ENCODE peak calls at places on chromosomes 11 and 22, in five cellular contexts. One of them, this sample, is unnamed.

GRCh38 chr22:46318576-46318975 is 16.9 kb upstream of the TRMU start:
- DNase-seq in right atrium auricular region: no peak
- DNase-seq in IMR-90: no peak
- DNase-seq in kidney epithelial cell: no peak
- DNase-seq in testis: no peak
- DNase-seq in this sample: no peak

GRCh38 chr11:12111482-12112149 is 1.2 kb downstream of the MICAL2 start:
- DNase-seq in kidney epithelial cell: no peak
- DNase-seq in right atrium auricular region: no peak
- DNase-seq in testis: peak
- DNase-seq in IMR-90: peak
- DNase-seq in this sample: no peak

GRCh38 chr11:73178681-73179080 is 36.6 kb upstream of the FCHSD2 start:
- DNase-seq in kidney epithelial cell: no peak
- DNase-seq in IMR-90: no peak
- DNase-seq in right atrium auricular region: no peak
- DNase-seq in testis: no peak
- DNase-seq in this sample: no peak

GRCh38 chr11:3916962-3917361 is 61.5 kb downstream of the STIM1 start:
- DNase-seq in kidney epithelial cell: no peak
- DNase-seq in IMR-90: no peak
- DNase-seq in testis: no peak
- DNase-seq in right atrium auricular region: no peak
- DNase-seq in this sample: peak

GRCh38 chr11:120031612-120032600 is 106.0 kb downstream of the TRIM29 start:
- DNase-seq in right atrium auricular region: peak
- DNase-seq in kidney epithelial cell: no peak
- DNase-seq in testis: no peak
- DNase-seq in IMR-90: no peak
- DNase-seq in this sample: no peak

GRCh38 chr11:64234840-64235379 is 526 bp downstream of the VEGFB start:
- DNase-seq in IMR-90: no peak
- DNase-seq in testis: peak
- DNase-seq in right atrium auricular region: no peak
- DNase-seq in kidney epithelial cell: no peak
- DNase-seq in this sample: no peak

GRCh38 chr22:30386608-30386959 is 627 bp downstream of the RNF215 start:
- DNase-seq in kidney epithelial cell: no peak
- DNase-seq in testis: no peak
- DNase-seq in right atrium auricular region: no peak
- DNase-seq in IMR-90: no peak
- DNase-seq in this sample: no peak

GRCh38 chr11:23556163-23556750 is 696.0 kb upstream of the CCDC179 start:
- DNase-seq in kidney epithelial cell: no peak
- DNase-seq in testis: no peak
- DNase-seq in IMR-90: no peak
- DNase-seq in right atrium auricular region: no peak
- DNase-seq in this sample: no peak

GRCh38 chr11:606245-606644 is 9.5 kb downstream of the IRF7 start:
- DNase-seq in right atrium auricular region: no peak
- DNase-seq in IMR-90: no peak
- DNase-seq in kidney epithelial cell: peak
- DNase-seq in testis: peak
- DNase-seq in this sample: no peak

GRCh38 chr11:1939006-1939626 is 8.0 kb upstream of the MRPL23 start:
- DNase-seq in testis: no peak
- DNase-seq in right atrium auricular region: no peak
- DNase-seq in kidney epithelial cell: no peak
- DNase-seq in IMR-90: no peak
- DNase-seq in this sample: no peak

GRCh38 chr22:48568736-48569330 is 1258.8 kb downstream of the BRD1 start:
- DNase-seq in right atrium auricular region: no peak
- DNase-seq in testis: no peak
- DNase-seq in IMR-90: no peak
- DNase-seq in kidney epithelial cell: no peak
- DNase-seq in this sample: no peak

GRCh38 chr22:37632174-37633081 is 7.0 kb upstream of the SH3BP1 start:
- DNase-seq in kidney epithelial cell: no peak
- DNase-seq in testis: no peak
- DNase-seq in IMR-90: no peak
- DNase-seq in right atrium auricular region: no peak
- DNase-seq in this sample: no peak

GRCh38 chr11:33797879-33798278 is 23.6 kb upstream of the FBXO3 start:
- DNase-seq in right atrium auricular region: no peak
- DNase-seq in testis: no peak
- DNase-seq in IMR-90: no peak
- DNase-seq in kidney epithelial cell: no peak
- DNase-seq in this sample: no peak

GRCh38 chr11:95795627-95796308 is 5.5 kb downstream of the CEP57 start:
- DNase-seq in testis: no peak
- DNase-seq in kidney epithelial cell: no peak
- DNase-seq in IMR-90: no peak
- DNase-seq in right atrium auricular region: no peak
- DNase-seq in this sample: no peak

GRCh38 chr22:49102367-49102766 is 725.3 kb downstream of the BRD1 start:
- DNase-seq in testis: no peak
- DNase-seq in IMR-90: no peak
- DNase-seq in right atrium auricular region: no peak
- DNase-seq in kidney epithelial cell: no peak
- DNase-seq in this sample: no peak

GRCh38 chr11:17598700-17599459 is 51.8 kb downstream of the OTOG start:
- DNase-seq in right atrium auricular region: peak
- DNase-seq in kidney epithelial cell: peak
- DNase-seq in IMR-90: peak
- DNase-seq in testis: peak
- DNase-seq in this sample: peak

GRCh38 chr11:126817096-126817495 is 183.5 kb downstream of the KIRREL3 start:
- DNase-seq in right atrium auricular region: no peak
- DNase-seq in IMR-90: peak
- DNase-seq in testis: no peak
- DNase-seq in kidney epithelial cell: no peak
- DNase-seq in this sample: no peak

GRCh38 chr22:45997077-45997774 is 20.3 kb upstream of the WNT7B start:
- DNase-seq in kidney epithelial cell: peak
- DNase-seq in right atrium auricular region: peak
- DNase-seq in testis: peak
- DNase-seq in IMR-90: peak
- DNase-seq in this sample: no peak

GRCh38 chr11:87019582-87020271 is 18.0 kb upstream of the TMEM135 start:
- DNase-seq in kidney epithelial cell: no peak
- DNase-seq in right atrium auricular region: no peak
- DNase-seq in testis: no peak
- DNase-seq in IMR-90: peak
- DNase-seq in this sample: no peak

GRCh38 chr11:117546431-117547160 is 218.9 kb downstream of the CEP164 start:
- DNase-seq in testis: no peak
- DNase-seq in right atrium auricular region: no peak
- DNase-seq in IMR-90: no peak
- DNase-seq in kidney epithelial cell: no peak
- DNase-seq in this sample: no peak

GRCh38 chr11:13761712-13762111 is 93.2 kb downstream of the FAR1 start:
- DNase-seq in IMR-90: peak
- DNase-seq in right atrium auricular region: no peak
- DNase-seq in testis: no peak
- DNase-seq in kidney epithelial cell: no peak
- DNase-seq in this sample: no peak

GRCh38 chr11:95647805-95648379 is 141.7 kb downstream of the FAM76B start:
- DNase-seq in testis: no peak
- DNase-seq in IMR-90: no peak
- DNase-seq in right atrium auricular region: no peak
- DNase-seq in kidney epithelial cell: no peak
- DNase-seq in this sample: no peak

GRCh38 chr22:36191106-36191836 is 10.3 kb downstream of the APOL4 start:
- DNase-seq in testis: peak
- DNase-seq in right atrium auricular region: peak
- DNase-seq in IMR-90: peak
- DNase-seq in kidney epithelial cell: no peak
- DNase-seq in this sample: no peak

GRCh38 chr11:2415601-2416380 is 15.2 kb downstream of the TSSC4 start:
- DNase-seq in right atrium auricular region: no peak
- DNase-seq in kidney epithelial cell: no peak
- DNase-seq in IMR-90: no peak
- DNase-seq in testis: no peak
- DNase-seq in this sample: no peak

GRCh38 chr11:1402776-1403620 is 13.3 kb downstream of the BRSK2 start:
- DNase-seq in right atrium auricular region: no peak
- DNase-seq in IMR-90: no peak
- DNase-seq in kidney epithelial cell: no peak
- DNase-seq in testis: no peak
- DNase-seq in this sample: no peak

GRCh38 chr11:94731921-94732601 is 36.1 kb upstream of the AMOTL1 start:
- DNase-seq in kidney epithelial cell: no peak
- DNase-seq in IMR-90: peak
- DNase-seq in testis: no peak
- DNase-seq in right atrium auricular region: no peak
- DNase-seq in this sample: no peak

GRCh38 chr22:45594123-45594941 is 77.3 kb upstream of the ATXN10 start:
- DNase-seq in IMR-90: no peak
- DNase-seq in kidney epithelial cell: no peak
- DNase-seq in testis: no peak
- DNase-seq in right atrium auricular region: no peak
- DNase-seq in this sample: no peak

GRCh38 chr11:82792319-82792718 is 58.7 kb upstream of the FAM181B start:
- DNase-seq in testis: no peak
- DNase-seq in IMR-90: no peak
- DNase-seq in kidney epithelial cell: no peak
- DNase-seq in right atrium auricular region: no peak
- DNase-seq in this sample: no peak

GRCh38 chr11:94593030-94593429 is 25.9 kb downstream of the PIWIL4 start:
- DNase-seq in IMR-90: peak
- DNase-seq in testis: no peak
- DNase-seq in right atrium auricular region: no peak
- DNase-seq in kidney epithelial cell: no peak
- DNase-seq in this sample: no peak

GRCh38 chr11:62875698-62876483 is 4.8 kb upstream of the SLC3A2 start:
- DNase-seq in testis: no peak
- DNase-seq in right atrium auricular region: no peak
- DNase-seq in kidney epithelial cell: no peak
- DNase-seq in IMR-90: no peak
- DNase-seq in this sample: no peak

GRCh38 chr11:96228472-96228871 is 114.5 kb downstream of the MAML2 start:
- DNase-seq in right atrium auricular region: peak
- DNase-seq in kidney epithelial cell: peak
- DNase-seq in IMR-90: peak
- DNase-seq in testis: peak
- DNase-seq in this sample: no peak

GRCh38 chr11:17277024-17277584 is 565 bp downstream of the NUCB2 start:
- DNase-seq in testis: no peak
- DNase-seq in kidney epithelial cell: no peak
- DNase-seq in IMR-90: peak
- DNase-seq in right atrium auricular region: no peak
- DNase-seq in this sample: peak

GRCh38 chr22:46013460-46014416 is 36.8 kb upstream of the WNT7B start:
- DNase-seq in IMR-90: peak
- DNase-seq in right atrium auricular region: peak
- DNase-seq in kidney epithelial cell: peak
- DNase-seq in testis: peak
- DNase-seq in this sample: peak

GRCh38 chr22:44888491-44888941 is 121.3 kb downstream of the PHF21B start:
- DNase-seq in IMR-90: no peak
- DNase-seq in kidney epithelial cell: no peak
- DNase-seq in right atrium auricular region: no peak
- DNase-seq in testis: no peak
- DNase-seq in this sample: no peak

GRCh38 chr11:31060880-31061279 is 308.7 kb downstream of the DCDC1 start:
- DNase-seq in kidney epithelial cell: no peak
- DNase-seq in IMR-90: peak
- DNase-seq in right atrium auricular region: no peak
- DNase-seq in testis: no peak
- DNase-seq in this sample: no peak

GRCh38 chr22:28711820-28712777 is 29.5 kb downstream of the CHEK2 start:
- DNase-seq in IMR-90: peak
- DNase-seq in testis: no peak
- DNase-seq in kidney epithelial cell: peak
- DNase-seq in right atrium auricular region: no peak
- DNase-seq in this sample: no peak

DNA sequence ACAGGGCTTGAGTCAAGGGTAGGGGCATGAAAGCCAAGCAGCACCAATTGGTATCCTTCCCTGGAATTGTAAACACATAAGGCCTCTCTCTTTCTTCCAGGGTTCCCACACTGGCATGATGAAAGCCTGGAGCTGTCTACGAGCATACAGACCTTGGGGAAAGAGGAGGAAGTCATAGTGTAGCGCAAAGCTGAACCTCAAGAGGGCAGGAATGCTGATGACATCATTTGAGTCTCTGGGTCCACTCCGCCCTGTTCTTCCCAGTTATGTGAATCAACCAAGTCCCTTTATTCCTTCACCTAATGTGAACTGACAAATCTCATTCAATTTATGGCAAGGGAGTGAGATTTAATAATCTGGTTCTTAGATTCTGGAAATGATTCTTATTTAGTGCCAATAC is 266.4 kb upstream of the NCAM1 start:
- DNase-seq in kidney epithelial cell: no peak
- DNase-seq in IMR-90: no peak
- DNase-seq in right atrium auricular region: no peak
- DNase-seq in testis: no peak
- DNase-seq in this sample: no peak
- H3K4me3 ChIP-seq in kidney epithelial cell: no peak
- H3K4me3 ChIP-seq in IMR-90: no peak
- H3K4me3 ChIP-seq in right atrium auricular region: no peak
- H3K4me3 ChIP-seq in testis: no peak
- H3K4me3 ChIP-seq in this sample: no peak

DNA sequence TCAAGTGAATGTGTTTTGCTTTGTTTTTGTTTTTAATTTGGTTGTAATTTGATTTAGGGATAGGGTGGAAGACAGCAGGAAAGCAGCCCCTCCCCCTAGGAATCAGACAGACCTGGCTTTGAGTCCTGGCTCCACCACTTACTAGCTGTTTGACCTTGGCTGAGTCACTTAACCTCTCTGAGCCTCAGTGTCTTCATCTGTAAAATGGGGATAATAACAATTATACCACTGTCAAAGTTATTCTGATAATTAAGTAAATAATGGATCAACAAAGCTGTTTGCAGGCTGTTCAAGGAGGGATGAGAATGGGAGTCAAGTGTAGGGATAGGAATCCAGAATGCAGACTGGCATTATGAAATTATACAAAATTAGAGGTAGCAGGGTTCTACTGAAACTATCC is 1.2 kb downstream of the ANAPC15 start:
- DNase-seq in IMR-90: no peak
- DNase-seq in right atrium auricular region: no peak
- DNase-seq in kidney epithelial cell: no peak
- DNase-seq in testis: no peak
- DNase-seq in this sample: no peak
- H3K4me3 ChIP-seq in IMR-90: peak
- H3K4me3 ChIP-seq in right atrium auricular region: peak
- H3K4me3 ChIP-seq in kidney epithelial cell: peak
- H3K4me3 ChIP-seq in testis: no peak
- H3K4me3 ChIP-seq in this sample: no peak

GRCh38 chr11:104653011-104653806 is 245.1 kb downstream of the CASP12 start:
- DNase-seq in kidney epithelial cell: no peak
- DNase-seq in right atrium auricular region: no peak
- DNase-seq in IMR-90: no peak
- DNase-seq in testis: peak
- DNase-seq in this sample: no peak
- H3K4me3 ChIP-seq in kidney epithelial cell: no peak
- H3K4me3 ChIP-seq in right atrium auricular region: no peak
- H3K4me3 ChIP-seq in IMR-90: no peak
- H3K4me3 ChIP-seq in testis: no peak
- H3K4me3 ChIP-seq in this sample: no peak

GRCh38 chr11:46119352-46120216 is 1.7 kb downstream of the PHF21A start:
- DNase-seq in IMR-90: peak
- DNase-seq in kidney epithelial cell: peak
- DNase-seq in right atrium auricular region: no peak
- DNase-seq in testis: peak
- DNase-seq in this sample: peak
- H3K4me3 ChIP-seq in IMR-90: peak
- H3K4me3 ChIP-seq in kidney epithelial cell: peak
- H3K4me3 ChIP-seq in right atrium auricular region: peak
- H3K4me3 ChIP-seq in testis: peak
- H3K4me3 ChIP-seq in this sample: peak